ENCODE peak calls at places on chromosomes 5 and 9, in four cellular contexts. W, D, C and H are unnamed samples. For H3K36me3, the result is how much of the 10 kb centered on the place peaks cover.

GRCh38 chr5:52771343-52772039 is 16.2 kb upstream of the ITGA1 start:
- DNase-seq in W (no peak), D (no peak), C (no peak), H (no peak)

GRCh38 chr9:6506571-6506970 is 93.6 kb downstream of the UHRF2 start:
- DNase-seq in W (no peak), D (no peak), C (no peak), H (no peak)

GRCh38 chr5:169702726-169703481 is 65.8 kb downstream of the DOCK2 start:
- DNase-seq in W (no peak), D (no peak), C (peak), H (no peak)

GRCh38 chr5:148805323-148806290 is 20.8 kb upstream of the ADRB2 start:
- DNase-seq in W (no peak), D (no peak), C (peak), H (no peak)

GRCh38 chr5:141772281-141772680 is 90.3 kb upstream of the ARAP3 start:
- DNase-seq in W (no peak), D (no peak), C (no peak), H (peak)

GRCh38 chr9:91736311-91736710 is 213.7 kb downstream of the ROR2 start:
- DNase-seq in W (no peak), D (no peak), C (no peak), H (no peak)

GRCh38 chr5:44809215-44809955 is 638 bp downstream of the MRPS30 start:
- DNase-seq in W (peak), D (peak), C (peak), H (peak)

GRCh38 chr9:68832101-68832500 is 127.1 kb downstream of the PIP5K1B start:
- DNase-seq in W (no peak), D (no peak), C (no peak), H (no peak)

GRCh38 chr5:149911031-149911430 is 33.6 kb downstream of the PDE6A start:
- DNase-seq in W (no peak), D (no peak), C (no peak), H (no peak)

GRCh38 chr5:31114817-31115216 is 78.7 kb upstream of the CDH6 start:
- DNase-seq in W (no peak), D (no peak), C (no peak), H (no peak)

GRCh38 chr5:58246521-58246944 is 213.4 kb downstream of the PLK2 start:
- DNase-seq in W (no peak), D (no peak), C (no peak), H (no peak)

GRCh38 chr5:169027456-169028118 is 273.4 kb downstream of the SLIT3 start:
- DNase-seq in W (peak), D (no peak), C (no peak), H (no peak)

GRCh38 chr5:122112063-122112462 is 17.3 kb upstream of the ZNF474 start:
- DNase-seq in W (no peak), D (no peak), C (no peak), H (no peak)

GRCh38 chr5:160369990-160370712 is at the start of gene C1QTNF2:
- DNase-seq in W (peak), D (no peak), C (peak), H (peak)

GRCh38 chr5:110832683-110833082 is 93.9 kb downstream of the SLC25A46 start:
- DNase-seq in W (no peak), D (no peak), C (no peak), H (no peak)

GRCh38 chr9:93224591-93224990 is 40.7 kb downstream of the WNK2 start:
- DNase-seq in W (no peak), D (peak), C (no peak), H (no peak)

GRCh38 chr5:23459214-23459613 is 48.2 kb upstream of the PRDM9 start:
- DNase-seq in W (no peak), D (no peak), C (no peak), H (no peak)

GRCh38 chr5:168879929-168880328 is 300.8 kb upstream of the PANK3 start:
- DNase-seq in W (no peak), D (no peak), C (peak), H (no peak)

GRCh38 chr9:131791532-131792254 is 51.8 kb upstream of the RAPGEF1 start:
- DNase-seq in W (no peak), D (no peak), C (no peak), H (no peak)

GRCh38 chr9:79660615-79661014 is 88.8 kb downstream of the TLE4 start:
- DNase-seq in W (no peak), D (no peak), C (no peak), H (no peak)

GRCh38 chr5:93145767-93146166 is 435.3 kb downstream of the NR2F1-AS1 start:
- DNase-seq in W (no peak), D (no peak), C (no peak), H (no peak)

GRCh38 chr5:91020065-91020800 is 362.9 kb downstream of the ARRDC3 start:
- DNase-seq in W (no peak), D (no peak), C (no peak), H (no peak)

GRCh38 chr9:97046228-97046627 is 7.3 kb upstream of the CTSV start:
- DNase-seq in W (peak), D (peak), C (no peak), H (no peak)

GRCh38 chr5:20636686-20637085 is 648.7 kb upstream of the CDH18 start:
- DNase-seq in W (no peak), D (no peak), C (no peak), H (no peak)

GRCh38 chr5:115577329-115577728 is 24.9 kb downstream of the TICAM2 start:
- DNase-seq in W (no peak), D (no peak), C (no peak), H (no peak)

GRCh38 chr5:17203329-17204132 is 13.9 kb upstream of the BASP1 start:
- DNase-seq in W (no peak), D (peak), C (peak), H (no peak)

GRCh38 chr9:77648458-77649108 is 461 bp upstream of the GNA14 start:
- DNase-seq in W (peak), D (no peak), C (no peak), H (peak)

GRCh38 chr5:161094411-161094810 is 242.4 kb upstream of the ATP10B start:
- DNase-seq in W (no peak), D (no peak), C (no peak), H (no peak)

GRCh38 chr5:167699434-167699833 is 592.0 kb upstream of the WWC1 start:
- DNase-seq in W (no peak), D (peak), C (peak), H (no peak)

GRCh38 chr5:159571501-159572244 is 241.4 kb upstream of the IL12B start:
- DNase-seq in W (no peak), D (peak), C (no peak), H (no peak)

GRCh38 chr5:105952875-105953274 is 1717.9 kb downstream of the EFNA5 start:
- DNase-seq in W (no peak), D (no peak), C (peak), H (no peak)

GRCh38 chr9:215631-216155 is 1.0 kb downstream of the DOCK8 start:
- DNase-seq in W (no peak), D (no peak), C (no peak), H (no peak)

GRCh38 chr9:39588056-39588814 is 232.8 kb downstream of the SPATA31A1 start:
- DNase-seq in W (no peak), D (no peak), C (no peak), H (no peak)

GRCh38 chr5:36373527-36374086 is 71.9 kb upstream of the RANBP3L start:
- DNase-seq in W (peak), D (no peak), C (peak), H (peak)

GRCh38 chr5:141649972-141650371 is 1.2 kb downstream of the FCHSD1 start:
- DNase-seq in W (no peak), D (no peak), C (no peak), H (no peak)

GRCh38 chr5:160565376-160565775 is 143.7 kb downstream of the PTTG1 start:
- DNase-seq in W (no peak), D (no peak), C (peak), H (no peak)

GRCh38 chr9:21294325-21294724 is 10.8 kb downstream of the IFNA5 start:
- DNase-seq in W (no peak), D (peak), C (no peak), H (no peak)

GRCh38 chr9:78669591-78669990 is 372.7 kb downstream of the PSAT1 start:
- DNase-seq in W (no peak), D (no peak), C (no peak), H (no peak)

DNA sequence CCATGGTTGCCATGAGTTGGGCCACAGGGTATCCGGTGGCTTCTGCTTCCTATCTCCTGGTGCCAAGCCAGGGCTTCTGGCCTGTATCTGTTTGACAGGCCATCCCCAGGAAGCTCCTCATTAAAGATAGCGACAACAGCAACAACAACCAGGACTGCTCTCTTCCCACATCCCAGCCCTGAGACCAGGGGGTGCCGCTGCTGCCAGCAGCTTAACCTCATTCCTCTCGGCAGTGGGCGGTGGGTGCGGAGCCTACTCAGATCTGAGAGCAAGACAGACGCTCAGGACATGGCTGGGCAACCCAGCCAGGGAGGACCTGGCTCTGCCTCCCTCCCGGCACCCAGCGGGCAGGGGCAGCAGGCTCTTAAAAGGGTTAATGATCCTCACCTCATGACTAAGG is 98.3 kb downstream of the PSD2 start:
- DNase-seq in W (no peak), D (no peak), C (no peak), H (no peak)
- H3K36me3 ChIP-seq in W (under half), D (under half), C (under half), H (under half)

GRCh38 chr5:154768207-154768606 is 13.0 kb downstream of the LARP1 start:
- DNase-seq in W (no peak), D (no peak), C (no peak), H (no peak)

GRCh38 chr5:154765396-154765925 is 10.3 kb downstream of the LARP1 start:
- DNase-seq in W (no peak), D (no peak), C (no peak), H (no peak)

GRCh38 chr5:154764967-154765366 is 9.8 kb downstream of the LARP1 start:
- DNase-seq in W (no peak), D (no peak), C (no peak), H (no peak)

GRCh38 chr5:154767537-154767936 is 12.4 kb downstream of the LARP1 start:
- DNase-seq in W (no peak), D (no peak), C (no peak), H (no peak)

DNA sequence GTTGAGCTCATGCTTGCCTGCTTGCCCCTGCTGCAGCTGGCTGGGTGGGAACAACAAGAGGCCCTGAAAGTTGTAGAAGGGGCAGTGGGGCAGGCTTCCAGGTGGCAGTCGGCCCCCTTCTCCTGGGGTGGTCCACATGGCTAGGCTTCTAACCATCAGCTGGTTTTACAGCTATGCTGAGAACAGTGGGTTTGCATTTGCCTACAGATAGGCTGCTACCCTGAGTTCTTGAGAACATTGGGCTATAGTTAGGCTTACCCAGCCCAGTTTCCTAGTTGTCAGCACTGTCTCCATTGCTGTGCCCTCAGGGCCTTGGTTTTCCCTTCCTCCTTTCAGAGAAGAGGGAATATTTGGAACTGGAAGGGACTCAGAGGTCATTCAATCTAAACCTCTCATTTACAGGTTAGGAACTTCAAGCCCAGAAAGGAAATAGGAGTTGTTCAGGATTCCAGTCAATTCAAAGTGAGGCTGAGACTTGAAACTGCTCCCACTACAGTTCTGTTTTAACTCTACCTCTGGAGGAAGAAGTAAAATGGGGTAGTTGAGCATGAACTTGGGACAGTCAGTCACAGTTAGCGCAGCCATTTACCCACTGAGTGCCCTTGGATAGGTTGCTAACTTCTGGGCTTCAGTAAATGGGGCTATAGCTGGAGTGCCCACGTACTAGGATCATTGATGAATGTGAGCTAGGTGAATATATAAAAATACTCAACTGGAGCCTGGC is 11.5 kb downstream of the LARP1 start:
- DNase-seq in W (no peak), D (no peak), C (no peak), H (no peak)
- H3K36me3 ChIP-seq in W (under half), D (under half), C (under half), H (under half)

DNA sequence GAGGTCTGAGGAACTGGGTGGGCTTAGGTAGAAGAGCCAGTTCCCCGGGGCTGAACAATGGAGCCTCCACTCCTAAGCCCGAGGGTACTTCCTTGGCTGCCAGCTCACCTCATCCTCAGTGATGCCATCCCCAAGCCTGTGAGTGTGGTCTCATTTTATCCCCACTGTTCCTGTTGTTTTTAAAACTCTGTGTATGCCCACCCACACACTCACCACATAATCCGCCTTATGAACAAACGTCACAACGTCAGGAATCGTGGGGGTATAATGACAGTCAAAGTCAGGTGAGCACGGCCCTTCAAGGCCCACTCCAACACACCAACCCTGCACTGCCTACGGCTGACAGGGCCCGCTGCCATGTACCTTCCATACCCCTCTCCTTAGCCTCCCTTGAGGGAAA is 61.1 kb downstream of the PTCH1 start:
- DNase-seq in W (no peak), D (no peak), C (no peak), H (no peak)
- H3K36me3 ChIP-seq in W (half or more), D (under half), C (half or more), H (under half)

DNA sequence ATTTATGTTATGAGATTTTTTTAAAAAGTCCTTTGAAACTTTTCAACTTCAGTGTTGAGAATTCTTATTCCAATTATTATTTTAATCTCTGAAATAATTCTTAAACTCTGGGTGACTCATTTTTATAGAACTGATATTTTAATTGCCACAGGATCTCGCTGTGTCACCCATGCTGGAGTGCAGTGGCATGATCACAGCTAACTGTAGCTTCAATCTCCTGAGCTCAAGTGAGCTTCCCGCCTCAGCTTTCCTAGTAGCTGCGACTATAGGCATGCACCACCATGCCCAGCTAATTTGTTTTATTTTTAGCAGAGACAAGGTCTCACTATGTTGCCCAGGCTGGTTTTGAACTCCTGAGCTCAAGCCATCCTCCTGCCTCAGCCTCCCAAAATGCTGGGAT is 41.0 kb downstream of the DIMT1 start:
- DNase-seq in W (no peak), D (no peak), C (no peak), H (no peak)
- H3K36me3 ChIP-seq in W (half or more), D (under half), C (half or more), H (under half)

GRCh38 chr9:35556781-35557180 is 48.3 kb upstream of the TESK1 start:
- DNase-seq in W (no peak), D (no peak), C (no peak), H (no peak)
- H3K36me3 ChIP-seq in W (half or more), D (under half), C (under half), H (under half)

GRCh38 chr5:154892370-154892771 is 33.9 kb downstream of the CNOT8 start:
- DNase-seq in W (no peak), D (no peak), C (no peak), H (no peak)
- H3K36me3 ChIP-seq in W (half or more), D (half or more), C (half or more), H (under half)

DNA sequence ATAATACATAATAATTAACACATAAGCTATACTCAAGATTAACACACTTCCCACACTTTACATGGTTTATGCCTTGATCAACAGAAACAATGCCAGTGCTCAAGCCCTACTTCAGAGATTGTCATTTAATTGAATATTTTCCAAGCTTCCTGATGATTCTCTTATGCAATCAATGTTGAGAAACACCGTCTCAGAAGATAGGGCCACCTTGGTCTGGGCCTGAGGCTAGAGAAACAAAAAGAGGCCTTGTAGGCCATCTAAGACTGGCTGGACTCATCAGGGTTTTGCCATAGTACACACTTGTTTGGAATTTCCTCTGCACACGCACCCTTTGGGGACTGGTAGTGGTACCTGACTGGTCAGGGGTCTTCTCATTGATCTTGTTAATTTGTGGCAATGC is 16.3 kb downstream of the C9orf152 start:
- DNase-seq in W (no peak), D (no peak), C (no peak), H (no peak)
- H3K36me3 ChIP-seq in W (under half), D (under half), C (under half), H (under half)